ENCODE peak calls at places on chromosomes 13 and 19, in eight cellular contexts. One of them, this sample, is unnamed.

GRCh38 chr19:2474232-2475017 is 1.5 kb upstream of the GADD45B start:
- DNase-seq in heart left ventricle: peak; percentile 85
- DNase-seq in stomach: peak; percentile 88
- DNase-seq in IMR-90: peak; percentile 87
- DNase-seq in suprapubic skin: peak; percentile 93
- DNase-seq in NB4: peak; percentile 89
- DNase-seq in uterus: peak; percentile 84
- DNase-seq in body of pancreas: peak; percentile 84
- DNase-seq in this sample: peak; percentile 75

GRCh38 chr13:89150362-89150761 is 1479.2 kb downstream of the SLITRK5 start:
- DNase-seq in heart left ventricle: no peak
- DNase-seq in stomach: no peak
- DNase-seq in IMR-90: no peak
- DNase-seq in suprapubic skin: no peak
- DNase-seq in NB4: no peak
- DNase-seq in uterus: no peak
- DNase-seq in body of pancreas: peak; percentile 13
- DNase-seq in this sample: no peak

GRCh38 chr19:30222993-30223865 is 149.0 kb upstream of the ZNF536 start:
- DNase-seq in heart left ventricle: no peak
- DNase-seq in stomach: no peak
- DNase-seq in IMR-90: no peak
- DNase-seq in suprapubic skin: no peak
- DNase-seq in NB4: no peak
- DNase-seq in uterus: no peak
- DNase-seq in body of pancreas: no peak
- DNase-seq in this sample: no peak

GRCh38 chr19:29682236-29682895 is 17.1 kb downstream of the PLEKHF1 start:
- DNase-seq in heart left ventricle: no peak
- DNase-seq in stomach: no peak
- DNase-seq in IMR-90: no peak
- DNase-seq in suprapubic skin: no peak
- DNase-seq in NB4: no peak
- DNase-seq in uterus: no peak
- DNase-seq in body of pancreas: no peak
- DNase-seq in this sample: no peak

GRCh38 chr19:3634496-3635045 is 8.0 kb upstream of the CACTIN start:
- DNase-seq in heart left ventricle: no peak
- DNase-seq in stomach: no peak
- DNase-seq in IMR-90: no peak
- DNase-seq in suprapubic skin: no peak
- DNase-seq in NB4: no peak
- DNase-seq in uterus: no peak
- DNase-seq in body of pancreas: no peak
- DNase-seq in this sample: no peak

GRCh38 chr13:53885997-53886396 is 857.4 kb downstream of the OLFM4 start:
- DNase-seq in heart left ventricle: no peak
- DNase-seq in stomach: no peak
- DNase-seq in IMR-90: no peak
- DNase-seq in suprapubic skin: no peak
- DNase-seq in NB4: no peak
- DNase-seq in uterus: no peak
- DNase-seq in body of pancreas: no peak
- DNase-seq in this sample: no peak

GRCh38 chr19:7701654-7702457 is at the start of gene FCER2:
- DNase-seq in heart left ventricle: no peak
- DNase-seq in stomach: no peak
- DNase-seq in IMR-90: no peak
- DNase-seq in suprapubic skin: no peak
- DNase-seq in NB4: peak; percentile 64
- DNase-seq in uterus: no peak
- DNase-seq in body of pancreas: peak; percentile 15
- DNase-seq in this sample: no peak

GRCh38 chr13:44058586-44059238 is 179.0 kb downstream of the LACC1 start:
- DNase-seq in heart left ventricle: no peak
- DNase-seq in stomach: no peak
- DNase-seq in IMR-90: no peak
- DNase-seq in suprapubic skin: no peak
- DNase-seq in NB4: no peak
- DNase-seq in uterus: no peak
- DNase-seq in body of pancreas: no peak
- DNase-seq in this sample: no peak

GRCh38 chr19:42114412-42114811 is 17.8 kb downstream of the POU2F2 start:
- DNase-seq in heart left ventricle: no peak
- DNase-seq in stomach: no peak
- DNase-seq in IMR-90: no peak
- DNase-seq in suprapubic skin: no peak
- DNase-seq in NB4: no peak
- DNase-seq in uterus: no peak
- DNase-seq in body of pancreas: peak; percentile 71
- DNase-seq in this sample: no peak

GRCh38 chr13:46553521-46553885 is 533 bp downstream of the LRCH1 start:
- DNase-seq in heart left ventricle: peak; percentile 46
- DNase-seq in stomach: no peak
- DNase-seq in IMR-90: no peak
- DNase-seq in suprapubic skin: no peak
- DNase-seq in NB4: no peak
- DNase-seq in uterus: peak; percentile 40
- DNase-seq in body of pancreas: peak; percentile 4
- DNase-seq in this sample: peak; percentile 89

GRCh38 chr19:7806234-7806633 is 23.8 kb upstream of the EVI5L start:
- DNase-seq in heart left ventricle: no peak
- DNase-seq in stomach: no peak
- DNase-seq in IMR-90: no peak
- DNase-seq in suprapubic skin: no peak
- DNase-seq in NB4: no peak
- DNase-seq in uterus: no peak
- DNase-seq in body of pancreas: no peak
- DNase-seq in this sample: no peak

GRCh38 chr19:8973501-8974091 is 36.6 kb downstream of the MUC16 start:
- DNase-seq in heart left ventricle: no peak
- DNase-seq in stomach: no peak
- DNase-seq in IMR-90: no peak
- DNase-seq in suprapubic skin: no peak
- DNase-seq in NB4: peak; percentile 68
- DNase-seq in uterus: no peak
- DNase-seq in body of pancreas: no peak
- DNase-seq in this sample: no peak

GRCh38 chr13:33281951-33282595 is 3.5 kb downstream of the STARD13 start:
- DNase-seq in heart left ventricle: no peak
- DNase-seq in stomach: no peak
- DNase-seq in IMR-90: peak; percentile 92
- DNase-seq in suprapubic skin: no peak
- DNase-seq in NB4: no peak
- DNase-seq in uterus: no peak
- DNase-seq in body of pancreas: no peak
- DNase-seq in this sample: no peak

GRCh38 chr13:40408602-40409001 is 257.8 kb downstream of the FOXO1 start:
- DNase-seq in heart left ventricle: no peak
- DNase-seq in stomach: no peak
- DNase-seq in IMR-90: peak; percentile 44
- DNase-seq in suprapubic skin: no peak
- DNase-seq in NB4: peak; percentile 41
- DNase-seq in uterus: no peak
- DNase-seq in body of pancreas: no peak
- DNase-seq in this sample: no peak

GRCh38 chr13:110921209-110921608 is 6.3 kb upstream of the ANKRD10 start:
- DNase-seq in heart left ventricle: no peak
- DNase-seq in stomach: no peak
- DNase-seq in IMR-90: no peak
- DNase-seq in suprapubic skin: no peak
- DNase-seq in NB4: no peak
- DNase-seq in uterus: no peak
- DNase-seq in body of pancreas: no peak
- DNase-seq in this sample: no peak

GRCh38 chr13:32823597-32823996 is 192.6 kb upstream of the KL start:
- DNase-seq in heart left ventricle: no peak
- DNase-seq in stomach: no peak
- DNase-seq in IMR-90: no peak
- DNase-seq in suprapubic skin: no peak
- DNase-seq in NB4: no peak
- DNase-seq in uterus: no peak
- DNase-seq in body of pancreas: no peak
- DNase-seq in this sample: no peak

GRCh38 chr19:27679399-27679798 is 1533.6 kb downstream of the UQCRFS1 start:
- DNase-seq in heart left ventricle: no peak
- DNase-seq in stomach: no peak
- DNase-seq in IMR-90: no peak
- DNase-seq in suprapubic skin: peak; percentile 53
- DNase-seq in NB4: no peak
- DNase-seq in uterus: no peak
- DNase-seq in body of pancreas: no peak
- DNase-seq in this sample: no peak

GRCh38 chr13:47256618-47257017 is 359.8 kb upstream of the HTR2A start:
- DNase-seq in heart left ventricle: no peak
- DNase-seq in stomach: no peak
- DNase-seq in IMR-90: peak; percentile 93
- DNase-seq in suprapubic skin: no peak
- DNase-seq in NB4: no peak
- DNase-seq in uterus: no peak
- DNase-seq in body of pancreas: no peak
- DNase-seq in this sample: no peak

DNA sequence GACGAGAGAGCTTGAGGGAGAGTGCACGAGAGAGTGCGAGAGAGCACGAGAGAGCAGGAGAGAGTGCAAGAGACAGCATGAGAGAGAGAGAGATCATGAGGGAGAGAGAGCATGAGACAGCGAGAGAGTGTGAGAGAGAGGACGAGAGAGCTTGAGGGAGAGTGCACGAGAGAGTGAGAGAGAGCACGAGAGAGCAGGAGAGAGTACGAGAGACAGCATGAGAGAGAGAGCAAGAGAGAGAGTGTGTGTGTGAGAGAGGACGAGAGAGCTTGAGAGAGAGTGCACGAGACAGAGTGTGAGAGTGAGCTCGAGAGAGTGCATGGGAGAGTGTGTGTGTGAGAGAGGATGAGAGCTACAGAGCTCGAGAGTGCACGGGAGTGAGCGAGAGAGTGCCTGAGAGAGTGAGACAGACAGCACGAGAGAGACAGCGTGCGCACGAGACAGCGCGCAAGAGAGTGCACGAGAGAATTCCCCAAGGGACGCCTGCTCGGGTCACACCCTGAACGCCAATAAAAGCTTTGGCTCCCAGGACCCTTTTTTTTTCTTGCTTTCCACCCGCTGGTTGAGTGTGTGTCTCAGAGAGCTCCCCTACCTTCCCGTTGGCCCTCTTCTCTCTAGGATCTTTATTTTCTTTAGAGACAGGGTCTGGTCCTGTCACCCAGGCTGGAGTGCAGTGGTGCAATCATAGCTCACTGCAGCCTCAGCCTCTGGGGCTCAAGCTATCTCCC is 3.7 kb downstream of the CD70 start:
- DNase-seq in heart left ventricle: no peak
- DNase-seq in stomach: no peak
- DNase-seq in IMR-90: no peak
- DNase-seq in suprapubic skin: no peak
- DNase-seq in NB4: no peak
- DNase-seq in uterus: no peak
- DNase-seq in body of pancreas: no peak
- DNase-seq in this sample: peak; percentile 88
- TF ChIP-seq POLR2A in heart left ventricle: no peak
- TF ChIP-seq POLR2A in stomach: no peak
- TF ChIP-seq POLR2A in IMR-90: no peak
- TF ChIP-seq POLR2A in suprapubic skin: no peak
- TF ChIP-seq POLR2A in NB4: no peak
- TF ChIP-seq POLR2A in uterus: no peak
- TF ChIP-seq POLR2A in body of pancreas: no peak
- TF ChIP-seq POLR2A in this sample: no peak

DNA sequence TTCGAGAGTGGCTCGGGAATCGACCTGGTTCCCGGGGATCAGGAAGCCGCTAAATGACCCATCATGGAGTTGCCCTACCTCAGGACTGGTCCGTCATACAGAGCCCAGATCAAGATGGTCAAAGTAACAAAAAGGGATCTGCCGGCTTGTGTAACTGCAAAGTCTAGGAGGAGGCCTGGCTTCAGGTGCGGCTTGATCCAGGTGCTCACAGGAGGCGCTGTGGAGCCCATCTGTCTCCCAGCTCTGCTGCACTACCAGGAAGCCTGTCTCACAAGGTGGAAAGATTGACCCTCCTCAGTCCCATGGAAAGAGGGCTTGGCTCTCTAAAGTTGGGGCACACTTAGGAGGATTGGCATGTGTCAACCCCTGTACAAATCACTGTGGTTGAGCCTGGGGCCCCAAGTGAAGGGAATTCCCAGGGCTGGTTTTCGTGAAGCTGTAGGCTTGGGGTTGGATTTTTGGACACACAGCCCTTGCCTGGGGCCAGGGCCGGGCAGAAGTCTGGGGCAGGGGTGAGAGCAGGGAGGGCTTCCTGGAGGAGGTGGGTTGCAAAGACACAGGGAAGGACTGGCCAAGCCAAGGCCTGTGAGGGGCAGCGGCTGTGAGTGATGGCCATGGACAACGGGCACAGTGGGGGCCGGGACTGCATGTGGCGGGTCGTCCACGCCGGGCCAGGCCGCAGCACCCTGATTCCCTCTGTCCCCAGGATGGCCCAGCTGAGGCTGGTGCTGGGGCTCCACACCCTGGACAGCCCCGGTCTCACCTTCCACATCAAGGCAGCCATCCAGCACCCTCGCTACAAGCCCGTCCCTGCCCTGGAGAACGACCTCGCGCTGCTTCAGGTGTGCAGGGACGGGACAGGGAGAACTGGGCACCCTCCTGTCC is 4.2 kb downstream of the GZMM start:
- DNase-seq in heart left ventricle: no peak
- DNase-seq in stomach: no peak
- DNase-seq in IMR-90: no peak
- DNase-seq in suprapubic skin: no peak
- DNase-seq in NB4: no peak
- DNase-seq in uterus: no peak
- DNase-seq in body of pancreas: no peak
- DNase-seq in this sample: no peak
- TF ChIP-seq CTCF in heart left ventricle: no peak
- TF ChIP-seq CTCF in stomach: no peak
- TF ChIP-seq CTCF in IMR-90: no peak
- TF ChIP-seq CTCF in suprapubic skin: no peak
- TF ChIP-seq CTCF in NB4: no peak
- TF ChIP-seq CTCF in uterus: no peak
- TF ChIP-seq CTCF in body of pancreas: no peak
- TF ChIP-seq CTCF in this sample: no peak

GRCh38 chr13:75468098-75468497 is 13.9 kb downstream of the TBC1D4 start:
- DNase-seq in heart left ventricle: no peak
- DNase-seq in stomach: no peak
- DNase-seq in IMR-90: peak; percentile 53
- DNase-seq in suprapubic skin: no peak
- DNase-seq in NB4: no peak
- DNase-seq in uterus: no peak
- DNase-seq in body of pancreas: no peak
- DNase-seq in this sample: no peak
- TF ChIP-seq POLR2A in heart left ventricle: no peak
- TF ChIP-seq POLR2A in stomach: no peak
- TF ChIP-seq POLR2A in IMR-90: no peak
- TF ChIP-seq POLR2A in suprapubic skin: no peak
- TF ChIP-seq POLR2A in NB4: no peak
- TF ChIP-seq POLR2A in uterus: no peak
- TF ChIP-seq POLR2A in body of pancreas: no peak
- TF ChIP-seq POLR2A in this sample: no peak

DNA sequence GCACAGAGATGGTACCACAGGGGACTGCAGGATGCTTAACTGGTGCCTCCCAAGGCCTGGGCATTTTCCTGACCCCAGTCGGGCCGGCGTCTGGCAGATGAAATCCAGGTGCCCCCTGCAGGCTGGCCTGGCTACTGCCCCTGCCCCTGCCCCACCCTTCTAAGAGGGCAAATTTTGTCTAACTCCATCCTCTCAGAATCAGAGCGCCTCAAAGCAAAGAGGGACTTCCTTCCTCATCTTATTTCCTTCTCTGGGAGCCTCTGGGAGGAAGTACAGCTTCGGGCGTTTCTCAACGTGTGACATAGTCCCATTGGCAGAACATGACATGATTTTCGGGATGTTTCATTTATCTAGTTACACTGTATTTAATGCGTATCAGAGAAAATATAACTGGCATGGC is 2.7 kb downstream of the PRKACA start:
- DNase-seq in heart left ventricle: peak; percentile 51
- DNase-seq in stomach: peak; percentile 60
- DNase-seq in IMR-90: no peak
- DNase-seq in suprapubic skin: no peak
- DNase-seq in NB4: peak; percentile 59
- DNase-seq in uterus: no peak
- DNase-seq in body of pancreas: peak; percentile 62
- DNase-seq in this sample: no peak
- TF ChIP-seq CTCF in heart left ventricle: peak; percentile 63
- TF ChIP-seq CTCF in stomach: no peak
- TF ChIP-seq CTCF in IMR-90: peak; percentile 36
- TF ChIP-seq CTCF in suprapubic skin: no peak
- TF ChIP-seq CTCF in NB4: peak; percentile 50
- TF ChIP-seq CTCF in uterus: peak; percentile 30
- TF ChIP-seq CTCF in body of pancreas: peak; percentile 52
- TF ChIP-seq CTCF in this sample: no peak

This sample was measured in lower leg skin.